ENCODE peak calls at places on chromosomes 16 and 17, in five cellular contexts. J is OCI-M1; X is AG08395; S is activated gamma-delta T cell treated with anti-CD3 and anti-CD28 coated beads, Interleukin-2, amount 50 U/mL, for 16 hours; T is CD8-positive, alpha-beta memory T cell. M is an unnamed sample.

GRCh38 chr17:45052052-45052772 is 780 bp upstream of the DCAKD start:
- DNase-seq in J (peak), X (peak), S (peak), T (peak), M (peak)

GRCh38 chr17:75031972-75032895 is 14.5 kb downstream of the ATP5PD start:
- DNase-seq in J (peak), X (peak), S (no peak), T (peak), M (peak)

GRCh38 chr17:38405654-38406053 is 22.6 kb upstream of the ARHGAP23 start:
- DNase-seq in J (no peak), X (no peak), S (no peak), T (no peak), M (no peak)

GRCh38 chr17:62706598-62707424 is 79.3 kb downstream of the MRC2 start:
- DNase-seq in J (no peak), X (no peak), S (no peak), T (no peak), M (no peak)

GRCh38 chr17:48804936-48805411 is 12.1 kb downstream of the TTLL6 start:
- DNase-seq in J (peak), X (peak), S (peak), T (peak), M (peak)

GRCh38 chr16:23374721-23375120 is 72.6 kb downstream of the SCNN1B start:
- DNase-seq in J (no peak), X (no peak), S (no peak), T (no peak), M (no peak)

GRCh38 chr16:70703041-70703834 is 17.4 kb upstream of the MTSS2 start:
- DNase-seq in J (no peak), X (peak), S (no peak), T (no peak), M (peak)

GRCh38 chr17:6711081-6711674 is 2.0 kb downstream of the SLC13A5 start:
- DNase-seq in J (no peak), X (no peak), S (no peak), T (no peak), M (no peak)

GRCh38 chr17:77352441-77352840 is 211.7 kb downstream of the SEC14L1 start:
- DNase-seq in J (no peak), X (no peak), S (no peak), T (no peak), M (no peak)

GRCh38 chr16:49615606-49616005 is 240.3 kb downstream of the ZNF423 start:
- DNase-seq in J (no peak), X (no peak), S (no peak), T (no peak), M (no peak)

GRCh38 chr16:85924675-85925074 is 25.7 kb downstream of the IRF8 start:
- DNase-seq in J (no peak), X (peak), S (no peak), T (no peak), M (peak)

GRCh38 chr16:84838383-84838948 is 18.7 kb downstream of the CRISPLD2 start:
- DNase-seq in J (no peak), X (no peak), S (no peak), T (no peak), M (no peak)

GRCh38 chr16:17512636-17513220 is 42.0 kb upstream of the XYLT1 start:
- DNase-seq in J (no peak), X (peak), S (no peak), T (no peak), M (peak)

GRCh38 chr17:301681-302299 is 50.8 kb downstream of the RPH3AL start:
- DNase-seq in J (no peak), X (peak), S (no peak), T (no peak), M (no peak)

GRCh38 chr16:27217256-27217655 is 13.9 kb downstream of the KDM8 start:
- DNase-seq in J (no peak), X (peak), S (no peak), T (no peak), M (peak)